ENCODE peak calls at places on chromosomes 13 and 19, in eight cellular contexts. K is suprapubic skin, U is H1, N is HCT116, M is SK-N-SH, D is prostate gland, B is K562, S is sigmoid colon. F is an unnamed sample. For H3K4me1, the result is how much of the 10 kb centered on the place peaks cover.

GRCh38 chr13:97879646-97880297 is 73.7 kb upstream of the IPO5 start:
- DNase-seq in S (no peak), U (no peak), B (no peak), M (no peak), N (peak), D (no peak), K (no peak), F (no peak)

GRCh38 chr13:109790951-109791605 is 4.7 kb upstream of the IRS2 start:
- DNase-seq in M (peak), B (no peak), D (no peak), K (no peak), U (no peak), N (no peak), S (no peak), F (no peak)

GRCh38 chr13:36709136-36709895 is 35.5 kb downstream of the SERTM1 start:
- DNase-seq in M (no peak), S (no peak), N (no peak), B (no peak), D (no peak), K (no peak), U (no peak), F (no peak)

GRCh38 chr19:41324921-41325639 is 15.1 kb downstream of the CCDC97 start:
- DNase-seq in K (no peak), M (peak), S (peak), N (no peak), D (peak), U (peak), B (peak), F (peak)

GRCh38 chr19:8304841-8305621 is 3.1 kb downstream of the CD320 start:
- DNase-seq in U (no peak), M (peak), N (peak), K (peak), D (peak), B (peak), S (peak), F (peak)

GRCh38 chr19:49433240-49433901 is 8.0 kb downstream of the SLC17A7 start:
- DNase-seq in B (no peak), S (no peak), D (no peak), U (no peak), N (no peak), M (no peak), K (no peak), F (no peak)

GRCh38 chr19:42487025-42487797 is 41.1 kb downstream of the CEACAM1 start:
- DNase-seq in B (no peak), N (no peak), U (no peak), K (no peak), D (no peak), S (no peak), M (no peak), F (no peak)

GRCh38 chr13:37956536-37956935 is 87.0 kb upstream of the TRPC4 start:
- DNase-seq in D (no peak), U (no peak), M (no peak), B (no peak), S (no peak), N (no peak), K (no peak), F (no peak)

GRCh38 chr19:422213-422916 is 13.4 kb upstream of the C2CD4C start:
- DNase-seq in U (no peak), K (no peak), B (no peak), N (no peak), M (no peak), D (no peak), S (no peak), F (no peak)

GRCh38 chr19:18021121-18021755 is 13.3 kb downstream of the ARRDC2 start:
- DNase-seq in S (peak), B (peak), U (no peak), D (peak), M (no peak), N (no peak), K (peak), F (peak)

GRCh38 chr19:45403781-45404556 is 900 bp downstream of the PPP1R13L start:
- DNase-seq in B (peak), D (peak), M (peak), K (no peak), N (no peak), S (peak), U (no peak), F (peak)

GRCh38 chr19:48881741-48882657 is 9.8 kb downstream of the PPP1R15A start:
- DNase-seq in K (no peak), D (no peak), N (no peak), B (peak), S (no peak), M (no peak), U (peak), F (no peak)

GRCh38 chr13:79295906-79296564 is 110.0 kb downstream of the RBM26 start:
- DNase-seq in N (no peak), D (no peak), U (no peak), K (no peak), S (no peak), M (no peak), B (no peak), F (no peak)

GRCh38 chr19:37306383-37306963 is 64.4 kb upstream of the ZNF527 start:
- DNase-seq in S (no peak), K (no peak), M (no peak), N (no peak), B (no peak), U (no peak), D (no peak), F (peak)

GRCh38 chr19:18960370-18960769 is 19.4 kb upstream of the HOMER3 start:
- DNase-seq in N (no peak), D (no peak), S (no peak), U (no peak), M (no peak), K (no peak), B (no peak), F (no peak)

GRCh38 chr19:34962281-34962944 is 1.6 kb downstream of the ZNF792 start:
- DNase-seq in K (no peak), B (peak), U (no peak), S (no peak), D (no peak), M (peak), N (no peak), F (no peak)

GRCh38 chr13:58950911-58951310 is 1212.8 kb downstream of the DIAPH3 start:
- DNase-seq in K (no peak), M (no peak), N (no peak), D (no peak), B (no peak), U (no peak), S (no peak), F (no peak)

GRCh38 chr19:50959731-50960500 is 7.1 kb upstream of the KLK5 start:
- DNase-seq in D (no peak), M (no peak), N (no peak), S (no peak), K (no peak), U (no peak), B (no peak), F (no peak)

GRCh38 chr19:55016017-55016416 is 22.0 kb downstream of the GP6 start:
- DNase-seq in N (no peak), B (no peak), U (no peak), K (no peak), S (no peak), D (no peak), M (no peak), F (no peak)

GRCh38 chr19:7870571-7871279 is 3.5 kb downstream of the PRR36 start:
- DNase-seq in D (no peak), K (no peak), M (peak), U (peak), N (peak), S (no peak), B (peak), F (no peak)

DNA sequence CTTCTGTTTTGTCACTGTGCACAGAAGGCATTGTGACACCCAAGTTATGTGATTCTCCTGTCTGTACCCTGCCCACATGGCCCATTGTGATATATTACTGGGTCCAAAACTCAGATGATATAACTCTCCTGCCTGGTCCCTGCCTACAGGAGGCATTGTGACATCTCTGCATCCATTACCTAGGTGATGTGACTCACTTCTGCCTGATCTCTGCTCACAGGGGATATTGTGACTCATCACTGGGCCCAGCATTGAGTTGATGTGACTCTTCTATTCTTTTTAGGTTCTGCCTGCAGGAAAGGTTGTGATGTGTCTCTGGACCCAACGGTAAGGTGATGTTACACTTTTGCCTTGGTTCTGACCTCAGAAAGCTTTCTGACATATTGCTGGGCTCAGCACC is 67.9 kb upstream of the ZNF724 start:
- DNase-seq in M (no peak), S (no peak), B (no peak), K (no peak), N (no peak), D (no peak), U (no peak), F (no peak)
- TF ChIP-seq POLR2AphosphoS5 in M (no peak), S (no peak), B (no peak), K (no peak), N (no peak), D (no peak), U (no peak), F (no peak)

GRCh38 chr13:44109986-44110640 is 230.4 kb downstream of the LACC1 start:
- DNase-seq in U (no peak), D (no peak), B (no peak), K (no peak), M (no peak), S (no peak), N (no peak), F (no peak)
- H3K4me1 ChIP-seq in U (under half), D (under half), B (under half), K (under half), M (under half), S (under half), N (under half), F (under half)

GRCh38 chr13:34869737-34870136 is 72.3 kb upstream of the NBEA start:
- DNase-seq in B (no peak), M (no peak), S (no peak), K (no peak), U (no peak), N (no peak), D (no peak), F (no peak)
- TF ChIP-seq POLR2AphosphoS5 in B (no peak), M (no peak), S (no peak), K (no peak), U (no peak), N (no peak), D (no peak), F (no peak)

GRCh38 chr19:38655148-38655824 is 7.8 kb downstream of the ACTN4 start:
- DNase-seq in S (no peak), M (no peak), K (no peak), D (no peak), N (no peak), B (no peak), U (no peak), F (no peak)

GRCh38 chr19:38657633-38658222 is 10.3 kb downstream of the ACTN4 start:
- DNase-seq in S (no peak), K (no peak), N (peak), M (no peak), U (no peak), D (no peak), B (no peak), F (no peak)

GRCh38 chr19:38653028-38653571 is 5.7 kb downstream of the ACTN4 start:
- DNase-seq in K (no peak), S (peak), B (no peak), D (no peak), M (no peak), U (no peak), N (no peak), F (no peak)

GRCh38 chr19:38656171-38656981 is 8.9 kb downstream of the ACTN4 start:
- DNase-seq in S (no peak), N (no peak), B (no peak), U (no peak), K (no peak), D (no peak), M (no peak), F (no peak)

GRCh38 chr19:38654478-38655079 is 7.1 kb downstream of the ACTN4 start:
- DNase-seq in B (no peak), U (no peak), M (no peak), N (no peak), D (no peak), S (no peak), K (no peak), F (no peak)
- H3K4me1 ChIP-seq in B (under half), U (under half), M (under half), N (half or more), D (under half), S (half or more), K (half or more), F (half or more)

DNA sequence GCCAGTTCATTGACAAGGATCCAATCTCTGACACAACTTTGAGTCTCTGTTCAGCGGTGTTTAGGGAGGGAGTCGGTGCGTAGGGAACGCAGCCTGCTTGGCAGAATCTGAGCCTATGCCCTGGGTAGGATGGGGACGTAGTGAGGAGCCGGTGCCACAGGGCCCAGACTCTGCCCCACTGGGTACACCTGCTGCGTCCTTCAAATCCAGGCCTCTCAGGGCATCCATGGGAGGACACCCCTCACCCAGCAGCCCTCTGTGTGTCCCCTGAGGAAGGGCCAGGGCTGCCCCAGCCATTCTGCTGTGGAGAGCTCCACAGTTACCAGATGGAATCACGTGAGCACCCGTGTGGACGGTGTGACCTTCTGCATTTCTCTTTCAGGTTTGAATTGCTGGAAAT is 133.2 kb upstream of the MCF2L start:
- DNase-seq in D (no peak), N (no peak), U (no peak), M (no peak), K (no peak), B (no peak), S (peak), F (no peak)
- TF ChIP-seq POLR2AphosphoS5 in D (no peak), N (no peak), U (no peak), M (no peak), K (no peak), B (no peak), S (no peak), F (no peak)